ENCODE peak calls at places on chromosomes 4 and X, in ten cellular contexts. B is endothelial cell; E is GM20000; G is Caki2; V is GM18507; U is kidney epithelial cell; C is ELR; Q is aorta; N is stimulated activated CD8-positive, alpha-beta memory T cell treated with anti-CD3 and anti-CD28 coated beads, Interleukin-12 subunit alpha, Interleukin-12 subunit beta, amount 100 ng/mL, for 1 hour; R is T1000. Z is an unnamed sample.

GRCh38 chr4:104905546-104905945 is 241.1 kb upstream of the TET2 start:
- DNase-seq in B (no peak), Q (no peak), U (no peak), R (no peak), V (no peak), N (no peak), E (no peak), G (no peak), C (no peak), Z (no peak)

GRCh38 chr4:10730019-10730418 is 45.5 kb upstream of the CLNK start:
- DNase-seq in B (no peak), U (no peak), V (no peak), E (no peak), Q (no peak), G (no peak), C (no peak), R (no peak), N (no peak), Z (no peak)

GRCh38 chrX:132375941-132376340 is 112.9 kb downstream of the MBNL3 start:
- DNase-seq in C (no peak), V (no peak), R (no peak), U (no peak), B (no peak), G (no peak), N (no peak), Q (no peak), E (no peak), Z (no peak)

GRCh38 chr4:70901607-70901983 is 574 bp upstream of the MOB1B start:
- DNase-seq in V (no peak), N (no peak), Q (no peak), R (no peak), G (no peak), C (no peak), U (no peak), E (no peak), B (no peak), Z (no peak)

GRCh38 chr4:7370038-7370437 is 64.7 kb downstream of the PSAPL1 start:
- DNase-seq in B (no peak), R (no peak), C (no peak), E (no peak), G (no peak), U (no peak), Q (no peak), N (no peak), V (no peak), Z (no peak)

GRCh38 chr4:113012776-113013175 is 36.7 kb upstream of the ANK2 start:
- DNase-seq in U (no peak), N (no peak), R (no peak), V (no peak), G (no peak), B (no peak), Q (no peak), E (no peak), C (no peak), Z (no peak)

GRCh38 chr4:98447648-98448047 is 186.5 kb downstream of the RAP1GDS1 start:
- DNase-seq in E (no peak), R (no peak), U (no peak), N (no peak), V (no peak), B (no peak), C (no peak), Q (no peak), G (no peak), Z (no peak)

GRCh38 chrX:31588355-31588754 is 516.5 kb upstream of the FTHL17 start:
- DNase-seq in C (no peak), Q (no peak), B (no peak), U (no peak), E (no peak), V (no peak), R (no peak), G (no peak), N (no peak), Z (no peak)

GRCh38 chrX:123860506-123860840 is 620 bp downstream of the XIAP start:
- DNase-seq in V (no peak), G (no peak), U (no peak), E (peak; percentile 25), R (no peak), B (no peak), Q (no peak), C (peak; percentile 56), N (no peak), Z (no peak)

GRCh38 chr4:129110931-129111330 is 15.0 kb downstream of the C4orf33 start:
- DNase-seq in V (no peak), E (no peak), C (no peak), R (no peak), N (no peak), U (no peak), Q (no peak), G (no peak), B (no peak), Z (no peak)

GRCh38 chr4:181548873-181549541 is 694.2 kb upstream of the TENM3 start:
- DNase-seq in C (peak; percentile 79), B (no peak), U (peak; percentile 34), V (no peak), R (peak; percentile 19), E (no peak), N (no peak), G (peak; percentile 26), Q (no peak), Z (no peak)

GRCh38 chr4:168637872-168638756 is 141.3 kb downstream of the PALLD start:
- DNase-seq in Q (no peak), U (no peak), C (no peak), N (no peak), E (no peak), R (no peak), B (no peak), G (no peak), V (no peak), Z (no peak)

GRCh38 chr4:184514121-184514988 is 40.0 kb upstream of the IRF2 start:
- DNase-seq in B (no peak), G (peak; percentile 28), C (peak; percentile 87), Q (peak; percentile 84), U (peak; percentile 70), E (peak; percentile 86), R (no peak), N (no peak), V (peak; percentile 72), Z (no peak)

GRCh38 chr4:168735735-168736134 is 238.9 kb downstream of the PALLD start:
- DNase-seq in U (no peak), E (no peak), B (no peak), V (no peak), R (no peak), N (no peak), Q (no peak), G (no peak), C (no peak), Z (no peak)

GRCh38 chrX:74931214-74931613 is 6.0 kb upstream of the NEXMIF start:
- DNase-seq in Q (no peak), B (peak; percentile 16), G (no peak), C (no peak), U (no peak), N (no peak), E (no peak), V (no peak), R (no peak), Z (no peak)

GRCh38 chrX:74521961-74522833 is 92.2 kb downstream of the RLIM start:
- DNase-seq in E (no peak), C (no peak), V (no peak), R (no peak), Q (no peak), N (no peak), G (no peak), B (no peak), U (no peak), Z (no peak)

GRCh38 chr4:10204401-10205058 is 87.9 kb upstream of the WDR1 start:
- DNase-seq in G (no peak), B (no peak), V (no peak), E (no peak), R (no peak), Q (no peak), N (no peak), U (no peak), C (peak; percentile 59), Z (no peak)

GRCh38 chrX:35016051-35016450 is 73.5 kb downstream of the FAM47B start:
- DNase-seq in U (peak; percentile 12), Q (no peak), E (no peak), C (peak; percentile 60), R (no peak), N (no peak), B (no peak), G (no peak), V (no peak), Z (no peak)

GRCh38 chr4:2253160-2254084 is 8.5 kb downstream of the MXD4 start:
- DNase-seq in N (no peak), C (no peak), V (no peak), B (no peak), R (no peak), E (no peak), U (no peak), Q (peak; percentile 47), G (no peak), Z (peak; percentile 6)

GRCh38 chrX:24347871-24348270 is 12.6 kb upstream of the SUPT20HL1 start:
- DNase-seq in G (no peak), V (no peak), U (no peak), B (no peak), N (no peak), E (no peak), Q (no peak), C (no peak), R (no peak), Z (no peak)

GRCh38 chrX:142186103-142186502 is 19.0 kb downstream of the MAGEC2 start:
- DNase-seq in U (no peak), B (no peak), G (no peak), R (no peak), Q (no peak), N (no peak), E (no peak), V (no peak), C (no peak), Z (no peak)

GRCh38 chr4:52244103-52244772 is 193.1 kb downstream of the SPATA18 start:
- DNase-seq in R (no peak), B (no peak), Q (no peak), N (no peak), E (no peak), G (no peak), C (no peak), V (no peak), U (no peak), Z (no peak)

GRCh38 chr4:7348946-7349900 is 85.5 kb downstream of the PSAPL1 start:
- DNase-seq in C (no peak), E (no peak), R (no peak), U (no peak), G (no peak), N (no peak), V (no peak), B (no peak), Q (no peak), Z (no peak)

GRCh38 chrX:134622056-134622812 is 36.0 kb downstream of the PLAC1 start:
- DNase-seq in V (peak; percentile 17), C (peak; percentile 88), R (no peak), U (peak; percentile 71), Q (no peak), G (peak; percentile 56), N (no peak), B (peak; percentile 4), E (peak; percentile 19), Z (no peak)

Z was measured in HuH-7.5.